ENCODE peak calls at places on chromosome 13, in seven cellular contexts. B is stomach, A is tibial nerve, O is A549, Y is ovary, M is K562, N is suprapubic skin. G is an unnamed sample.

GRCh38 chr13:113646376-113646775 is 11.6 kb downstream of the ATP4B start:
- DNase-seq in M (no peak), N (peak; percentile 49), A (no peak), O (no peak), B (peak; percentile 22), Y (no peak), G (no peak)

GRCh38 chr13:102846261-102847015 is 606 bp downstream of the ERCC5 start:
- DNase-seq in O (peak; percentile 5), N (peak; percentile 72), B (peak; percentile 40), M (no peak), A (no peak), Y (peak; percentile 37), G (no peak)

GRCh38 chr13:77386880-77387606 is 60.1 kb upstream of the MYCBP2 start:
- DNase-seq in M (no peak), O (no peak), A (peak; percentile 69), B (no peak), Y (no peak), N (peak; percentile 65), G (no peak)

GRCh38 chr13:21973437-21974125 is 302.7 kb downstream of the FGF9 start:
- DNase-seq in A (no peak), N (no peak), M (no peak), O (no peak), Y (no peak), B (no peak), G (no peak)

GRCh38 chr13:106534844-106535551 is 464 bp downstream of the EFNB2 start:
- DNase-seq in O (peak; percentile 17), M (peak; percentile 29), Y (peak; percentile 33), B (peak; percentile 35), N (peak; percentile 68), A (no peak), G (no peak)

GRCh38 chr13:40553356-40553755 is 113.1 kb downstream of the FOXO1 start:
- DNase-seq in Y (no peak), N (no peak), A (no peak), M (no peak), B (no peak), O (no peak), G (no peak)

GRCh38 chr13:111510502-111511218 is 190.2 kb downstream of the TEX29 start:
- DNase-seq in N (no peak), O (no peak), B (peak; percentile 4), M (no peak), Y (no peak), A (no peak), G (no peak)

GRCh38 chr13:94662274-94662945 is 49.9 kb downstream of the SOX21 start:
- DNase-seq in N (no peak), B (no peak), A (no peak), Y (no peak), O (no peak), M (peak; percentile 45), G (no peak)

GRCh38 chr13:104163866-104164630 is 1097.8 kb upstream of the SLC10A2 start:
- DNase-seq in A (no peak), Y (no peak), M (no peak), B (no peak), O (no peak), N (no peak), G (no peak)

GRCh38 chr13:27355894-27356293 is 68.5 kb upstream of the GTF3A start:
- DNase-seq in M (no peak), N (no peak), O (no peak), Y (no peak), A (no peak), B (no peak), G (no peak)

GRCh38 chr13:46136688-46137087 is 31.9 kb upstream of the CPB2 start:
- DNase-seq in N (no peak), M (no peak), A (no peak), Y (no peak), O (no peak), B (no peak), G (no peak)

GRCh38 chr13:41017153-41017552 is 2.0 kb downstream of the ELF1 start:
- DNase-seq in Y (no peak), O (no peak), B (peak; percentile 41), A (no peak), M (no peak), N (no peak), G (no peak)

GRCh38 chr13:97430296-97430695 is 3.7 kb upstream of the RAP2A start:
- DNase-seq in O (no peak), M (no peak), N (no peak), B (no peak), Y (no peak), A (no peak), G (no peak)

GRCh38 chr13:51519839-51520238 is 64.4 kb upstream of the WDFY2 start:
- DNase-seq in Y (no peak), A (no peak), O (no peak), M (no peak), N (no peak), B (no peak), G (no peak)

GRCh38 chr13:36163809-36164308 is 32.7 kb upstream of the DCLK1 start:
- DNase-seq in O (no peak), B (peak; percentile 45), M (no peak), N (no peak), A (peak; percentile 84), Y (peak; percentile 65), G (peak; percentile 91)

GRCh38 chr13:99335603-99336002 is 28.4 kb upstream of the GPR183 start:
- DNase-seq in O (no peak), Y (no peak), B (no peak), N (no peak), A (no peak), M (no peak), G (peak; percentile 77)

GRCh38 chr13:77507931-77508776 is 27.4 kb upstream of the SCEL start:
- DNase-seq in B (no peak), N (no peak), A (no peak), O (no peak), M (no peak), Y (no peak), G (peak; percentile 8)

GRCh38 chr13:82096256-82096655 is 1755.3 kb upstream of the SPRY2 start:
- DNase-seq in M (no peak), B (no peak), O (no peak), A (no peak), N (no peak), Y (no peak), G (no peak)

GRCh38 chr13:84609716-84610115 is 727.4 kb upstream of the SLITRK1 start:
- DNase-seq in N (no peak), O (no peak), B (no peak), A (no peak), Y (no peak), M (no peak), G (no peak)

GRCh38 chr13:92727118-92727517 is 499.5 kb upstream of the GPC6 start:
- DNase-seq in M (no peak), A (no peak), B (no peak), Y (no peak), N (no peak), O (no peak), G (no peak)

GRCh38 chr13:110372676-110373075 is 65.6 kb downstream of the COL4A2 start:
- DNase-seq in A (no peak), Y (no peak), N (no peak), O (no peak), B (no peak), M (no peak), G (no peak)

GRCh38 chr13:51067376-51068125 is 43.5 kb downstream of the C13orf42 start:
- DNase-seq in A (no peak), B (no peak), M (no peak), N (no peak), O (no peak), Y (no peak), G (no peak)

GRCh38 chr13:50762969-50763568 is 80.4 kb downstream of the DLEU7 start:
- DNase-seq in N (no peak), Y (no peak), A (no peak), O (no peak), M (no peak), B (no peak), G (no peak)

DNA sequence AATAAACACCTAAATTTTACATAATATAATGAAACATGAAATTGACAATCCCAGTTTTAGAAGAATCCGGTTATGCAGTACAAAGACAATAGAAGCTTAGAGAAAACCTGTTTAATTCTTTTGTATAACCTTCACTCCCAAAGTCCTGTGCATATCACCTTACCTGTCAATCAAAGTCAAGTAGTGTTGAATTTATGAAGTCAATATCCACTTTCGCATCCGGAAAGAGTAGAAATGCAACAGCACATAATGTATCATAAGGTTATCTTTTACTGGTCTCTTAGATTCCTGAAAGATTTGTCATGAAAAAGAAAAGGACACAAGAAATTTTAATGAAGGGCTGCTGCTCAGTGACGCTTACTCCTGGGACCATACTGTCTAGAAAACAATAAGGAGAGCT is 1112.6 kb downstream of the PCDH9 start:
- DNase-seq in O (no peak), N (no peak), Y (no peak), M (no peak), B (no peak), A (no peak), G (no peak)
- TF ChIP-seq EP300 in O (no peak), N (no peak), Y (no peak), M (no peak), B (no peak), A (no peak), G (no peak)

GRCh38 chr13:61415749-61416148 is at the start of gene PCDH20:
- DNase-seq in M (no peak), Y (no peak), B (no peak), N (no peak), A (no peak), O (no peak), G (no peak)

GRCh38 chr13:61417171-61417570 is 1.5 kb upstream of the PCDH20 start:
- DNase-seq in O (no peak), B (no peak), N (no peak), M (no peak), A (no peak), Y (no peak), G (no peak)

GRCh38 chr13:61413572-61413971 is 2.1 kb downstream of the PCDH20 start:
- DNase-seq in A (no peak), B (no peak), N (no peak), M (no peak), O (no peak), Y (no peak), G (no peak)

GRCh38 chr13:61414136-61414535 is 1.5 kb downstream of the PCDH20 start:
- DNase-seq in M (no peak), Y (no peak), O (no peak), A (no peak), B (no peak), N (no peak), G (no peak)

GRCh38 chr13:61414686-61415664 is 674 bp downstream of the PCDH20 start:
- DNase-seq in M (no peak), Y (no peak), O (no peak), N (peak; percentile 64), A (no peak), B (peak; percentile 65), G (no peak)
- TF ChIP-seq POLR2A in M (no peak), Y (no peak), O (no peak), N (no peak), A (no peak), B (no peak), G (no peak)

DNA sequence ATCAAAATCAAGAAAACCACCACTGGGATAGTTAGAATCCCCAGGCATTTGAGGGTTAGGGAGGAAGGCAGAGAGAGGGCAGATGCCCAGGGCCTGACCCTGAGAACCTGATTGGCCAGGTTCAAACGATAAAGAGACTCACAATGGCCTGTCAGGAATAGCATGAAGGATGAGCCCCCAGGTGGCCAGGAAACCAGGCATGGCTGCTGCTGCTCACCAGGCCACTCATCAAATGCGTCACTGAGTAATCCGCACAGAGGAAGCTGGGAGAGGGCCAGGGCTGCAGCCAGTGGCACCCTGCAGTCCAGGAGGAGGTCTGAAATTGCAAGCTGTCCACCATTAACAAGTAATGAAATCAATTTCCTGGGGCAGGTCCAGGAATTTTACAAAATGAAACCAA is 111.3 kb downstream of the KATNAL1 start:
- DNase-seq in O (no peak), A (no peak), N (no peak), M (no peak), Y (no peak), B (no peak), G (no peak)
- TF ChIP-seq EP300 in O (no peak), A (no peak), N (no peak), M (no peak), Y (no peak), B (no peak), G (no peak)

GRCh38 chr13:67230243-67230773 is at the start of gene PCDH9:
- DNase-seq in A (peak; percentile 96), O (peak; percentile 77), Y (peak; percentile 92), B (peak; percentile 95), M (peak; percentile 89), N (peak; percentile 94), G (peak; percentile 98)
- TF ChIP-seq POLR2A in A (peak; percentile 99), O (peak; percentile 90), Y (peak; percentile 38), B (no peak), M (peak; percentile 61), N (no peak), G (peak; percentile 71)